ENCODE peak calls at places on chromosomes 12 and 14, in six cellular contexts. G is HAP-1, R is upper lobe of right lung, H is transverse colon, E is psoas muscle, S is left ventricle myocardium inferior. I is an unnamed sample. For H3K9me3, the result is how much of the 10 kb centered on the place peaks cover.

GRCh38 chr12:57086951-57087688 is 1.8 kb upstream of the NAB2 start:
- DNase-seq in H (peak), S (peak), G (peak), R (peak), E (peak), I (peak)

GRCh38 chr14:49427117-49427516 is 159.1 kb downstream of the RPS29 start:
- DNase-seq in E (no peak), R (no peak), G (no peak), S (no peak), H (no peak), I (no peak)

GRCh38 chr12:54658306-54659264 is 10.4 kb upstream of the DCD start:
- DNase-seq in R (no peak), G (peak), S (peak), E (no peak), H (peak), I (no peak)

GRCh38 chr12:45122776-45123380 is 72.0 kb upstream of the DBX2 start:
- DNase-seq in E (no peak), H (no peak), S (no peak), G (peak), R (no peak), I (no peak)

GRCh38 chr14:76958975-76959710 is 69.4 kb downstream of the IRF2BPL start:
- DNase-seq in R (no peak), G (no peak), S (no peak), E (no peak), H (no peak), I (no peak)

GRCh38 chr12:113325938-113326337 is 9.0 kb downstream of the SLC8B1 start:
- DNase-seq in H (no peak), R (no peak), G (no peak), S (peak), E (peak), I (no peak)

GRCh38 chr12:29322157-29322556 is 58.8 kb downstream of the ERGIC2 start:
- DNase-seq in R (no peak), H (no peak), E (no peak), S (no peak), G (no peak), I (no peak)

GRCh38 chr12:113297621-113298471 is 37.1 kb downstream of the SLC8B1 start:
- DNase-seq in E (no peak), G (no peak), H (no peak), R (no peak), S (no peak), I (no peak)

GRCh38 chr14:50947446-50947845 is 3.2 kb upstream of the PYGL start:
- DNase-seq in S (no peak), E (no peak), G (peak), R (no peak), H (no peak), I (no peak)

GRCh38 chr12:93002278-93003054 is 73.4 kb upstream of the EEA1 start:
- DNase-seq in H (no peak), E (no peak), S (no peak), R (no peak), G (no peak), I (no peak)

GRCh38 chr12:19191089-19191488 is 61.6 kb downstream of the PLEKHA5 start:
- DNase-seq in H (no peak), E (no peak), R (no peak), S (no peak), G (no peak), I (no peak)

GRCh38 chr12:130827432-130827831 is 11.6 kb downstream of the STX2 start:
- DNase-seq in S (no peak), G (no peak), E (no peak), R (no peak), H (no peak), I (no peak)

GRCh38 chr12:113895176-113895575 is 70.9 kb downstream of the RBM19 start:
- DNase-seq in E (no peak), S (no peak), H (no peak), R (no peak), G (no peak), I (no peak)

GRCh38 chr14:101761881-101762529 is 496 bp downstream of the PPP2R5C start:
- DNase-seq in S (peak), H (peak), E (no peak), G (peak), R (peak), I (peak)

GRCh38 chr12:116164263-116164817 is 113.2 kb downstream of the MED13L start:
- DNase-seq in R (no peak), E (no peak), S (no peak), H (no peak), G (no peak), I (no peak)

GRCh38 chr12:91506461-91506860 is 323.8 kb upstream of the DCN start:
- DNase-seq in H (no peak), S (no peak), E (no peak), G (no peak), R (no peak), I (no peak)

GRCh38 chr12:43113153-43113552 is 438.9 kb downstream of the ADAMTS20 start:
- DNase-seq in G (no peak), H (no peak), E (no peak), S (no peak), R (no peak), I (no peak)

GRCh38 chr12:104182621-104183378 is 32.8 kb upstream of the TXNRD1 start:
- DNase-seq in R (no peak), G (no peak), S (no peak), E (no peak), H (no peak), I (no peak)

GRCh38 chr14:106556665-106557289 is 1030.4 kb downstream of the TMEM121 start:
- DNase-seq in H (peak), G (no peak), S (no peak), E (no peak), R (peak), I (peak)
- H3K9me3 ChIP-seq in H (under half), G (under half), S (under half), E (under half), R (under half), I (under half)

GRCh38 chr12:87464565-87464964 is 564.6 kb downstream of the C12orf50 start:
- DNase-seq in H (no peak), R (no peak), S (no peak), E (no peak), G (no peak), I (no peak)

GRCh38 chr12:87467893-87468292 is 561.3 kb downstream of the C12orf50 start:
- DNase-seq in R (no peak), G (no peak), E (no peak), S (no peak), H (no peak), I (no peak)

GRCh38 chr12:87469295-87469694 is 559.9 kb downstream of the C12orf50 start:
- DNase-seq in H (no peak), E (no peak), S (no peak), G (no peak), R (no peak), I (no peak)
- H3K9me3 ChIP-seq in H (under half), E (under half), S (under half), G (under half), R (under half), I (under half)

GRCh38 chr12:34209259-34209835 is 187.1 kb downstream of the ALG10 start:
- DNase-seq in S (no peak), G (no peak), R (no peak), H (no peak), E (no peak), I (no peak)
- H3K9me3 ChIP-seq in S (under half), G (under half), R (under half), H (under half), E (under half), I (under half)

DNA sequence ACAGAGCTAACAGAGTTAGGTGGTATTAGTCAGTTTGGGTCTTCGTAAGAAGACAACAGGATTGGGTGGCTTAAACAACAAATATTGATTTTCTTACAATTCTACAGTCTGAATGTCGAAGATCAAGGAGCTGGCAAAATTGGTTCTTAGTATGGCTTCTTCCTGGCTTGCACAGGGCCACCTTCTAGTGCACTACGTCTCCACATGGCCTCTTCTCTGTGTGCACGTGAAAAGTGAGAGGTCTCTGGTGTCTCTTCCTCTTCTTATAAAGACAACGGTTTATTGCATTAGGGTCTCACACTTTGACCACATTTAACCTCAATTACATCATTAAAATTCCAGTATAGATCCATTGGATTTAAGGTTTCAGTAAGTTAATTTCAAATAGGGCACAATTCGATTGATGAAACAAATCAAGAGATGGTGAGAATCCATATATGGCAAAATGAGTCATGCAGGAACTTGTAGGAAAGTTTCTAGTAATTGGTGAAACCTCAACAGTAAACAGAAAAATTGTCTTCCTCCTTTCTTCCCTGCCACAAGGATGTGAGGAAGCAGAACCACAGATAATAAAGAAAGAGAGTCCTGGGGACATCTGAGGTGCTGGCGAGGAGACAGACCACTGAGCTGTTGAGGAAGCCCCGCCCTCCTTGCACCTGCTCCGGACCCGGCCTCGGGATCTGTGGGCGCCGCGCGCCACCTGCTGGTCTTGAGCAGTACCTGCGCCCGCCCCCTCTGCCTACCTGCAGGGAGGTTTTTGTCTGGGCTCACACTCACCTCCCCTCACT is 846.7 kb downstream of the TMEM121 start:
- DNase-seq in H (peak), G (peak), E (peak), R (peak), S (peak), I (peak)
- H3K9me3 ChIP-seq in H (under half), G (under half), E (under half), R (under half), S (under half), I (under half)

GRCh38 chr12:34402228-34402898 is 380.1 kb downstream of the ALG10 start:
- DNase-seq in S (peak), H (peak), G (no peak), R (peak), E (peak), I (peak)
- H3K9me3 ChIP-seq in S (half or more), H (under half), G (under half), R (under half), E (under half), I (under half)

I was measured in T-helper 17 cell.